ENCODE peak calls at places on chromosomes 16 and 17, in ten cellular contexts. X, E, F, N, S, G, T, Y, V and M are unnamed samples.

GRCh38 chr17:11643851-11644250 is 45.6 kb downstream of the DNAH9 start:
- DNase-seq in X (no peak), E (no peak), F (no peak), N (no peak), S (no peak), G (no peak), T (no peak), Y (no peak), V (no peak), M (no peak)

GRCh38 chr17:78300962-78301820 is 58.7 kb downstream of the SOCS3 start:
- DNase-seq in X (no peak), E (no peak), F (no peak), N (no peak), S (no peak), G (no peak), T (no peak), Y (no peak), V (no peak), M (no peak)

GRCh38 chr17:76266244-76266938 is 1.2 kb downstream of the UBALD2 start:
- DNase-seq in X (peak), E (no peak), F (no peak), N (no peak), S (peak), G (peak), T (peak), Y (peak), V (no peak), M (peak)

GRCh38 chr16:67226295-67226803 is 581 bp upstream of the TMEM208 start:
- DNase-seq in X (no peak), E (no peak), F (no peak), N (no peak), S (no peak), G (no peak), T (no peak), Y (no peak), V (no peak), M (no peak)

GRCh38 chr17:43409131-43409530 is 10.3 kb downstream of the ARL4D start:
- DNase-seq in X (no peak), E (no peak), F (no peak), N (no peak), S (no peak), G (no peak), T (no peak), Y (no peak), V (no peak), M (no peak)

GRCh38 chr17:74176546-74177001 is 26.9 kb upstream of the RPL38 start:
- DNase-seq in X (peak), E (no peak), F (peak), N (peak), S (peak), G (peak), T (peak), Y (peak), V (peak), M (peak)

GRCh38 chr16:1413684-1414531 is 596 bp downstream of the UNKL start:
- DNase-seq in X (peak), E (peak), F (peak), N (peak), S (peak), G (peak), T (peak), Y (peak), V (peak), M (peak)

GRCh38 chr17:64133546-64134215 is 3.7 kb upstream of the ERN1 start:
- DNase-seq in X (peak), E (no peak), F (peak), N (no peak), S (peak), G (peak), T (peak), Y (peak), V (no peak), M (peak)

GRCh38 chr17:30550512-30551273 is 73.5 kb downstream of the GOSR1 start:
- DNase-seq in X (no peak), E (no peak), F (no peak), N (no peak), S (peak), G (no peak), T (peak), Y (no peak), V (no peak), M (peak)

GRCh38 chr16:49754495-49755290 is 101.2 kb downstream of the ZNF423 start:
- DNase-seq in X (peak), E (peak), F (peak), N (peak), S (peak), G (peak), T (peak), Y (no peak), V (no peak), M (peak)

GRCh38 chr16:56354016-56354415 is 71.3 kb downstream of the AMFR start:
- DNase-seq in X (no peak), E (no peak), F (no peak), N (no peak), S (no peak), G (no peak), T (no peak), Y (no peak), V (no peak), M (no peak)

GRCh38 chr17:43085489-43085888 is 39.7 kb downstream of the BRCA1 start:
- DNase-seq in X (no peak), E (no peak), F (peak), N (no peak), S (no peak), G (peak), T (peak), Y (no peak), V (no peak), M (peak)

GRCh38 chr16:66954097-66954659 is 6.9 kb upstream of the CES3 start:
- DNase-seq in X (peak), E (no peak), F (peak), N (peak), S (peak), G (peak), T (peak), Y (peak), V (peak), M (peak)

GRCh38 chr16:67943619-67944503 is at the start of gene LCAT:
- DNase-seq in X (no peak), E (peak), F (no peak), N (peak), S (no peak), G (peak), T (peak), Y (no peak), V (no peak), M (no peak)

GRCh38 chr17:78585231-78585630 is 8.0 kb upstream of the DNAH17 start:
- DNase-seq in X (no peak), E (no peak), F (no peak), N (no peak), S (no peak), G (no peak), T (no peak), Y (no peak), V (no peak), M (no peak)

GRCh38 chr17:43823350-43824084 is 9.4 kb downstream of the MPP3 start:
- DNase-seq in X (no peak), E (no peak), F (no peak), N (peak), S (no peak), G (no peak), T (no peak), Y (no peak), V (no peak), M (no peak)

GRCh38 chr17:35749560-35750412 is 3.3 kb downstream of the GAS2L2 start:
- DNase-seq in X (peak), E (peak), F (peak), N (no peak), S (peak), G (peak), T (no peak), Y (no peak), V (no peak), M (peak)

GRCh38 chr16:19589771-19590302 is 34.3 kb downstream of the VPS35L start:
- DNase-seq in X (no peak), E (no peak), F (no peak), N (no peak), S (peak), G (peak), T (peak), Y (no peak), V (no peak), M (peak)

GRCh38 chr16:46857261-46857962 is 26.4 kb upstream of the C16orf87 start:
- DNase-seq in X (peak), E (no peak), F (peak), N (no peak), S (peak), G (peak), T (peak), Y (peak), V (no peak), M (peak)

GRCh38 chr17:78113804-78114785 is 14.5 kb downstream of the TMC6 start:
- DNase-seq in X (no peak), E (no peak), F (no peak), N (no peak), S (peak), G (no peak), T (no peak), Y (no peak), V (peak), M (no peak)

GRCh38 chr16:66273036-66273435 is 93.5 kb upstream of the CDH5 start:
- DNase-seq in X (no peak), E (no peak), F (no peak), N (no peak), S (no peak), G (no peak), T (no peak), Y (no peak), V (no peak), M (no peak)

GRCh38 chr16:2597560-2597902 is 59.7 kb downstream of the PDPK1 start:
- DNase-seq in X (no peak), E (peak), F (no peak), N (no peak), S (no peak), G (no peak), T (no peak), Y (no peak), V (no peak), M (no peak)

GRCh38 chr16:87956771-87957279 is 5.6 kb downstream of the BANP start:
- DNase-seq in X (no peak), E (no peak), F (peak), N (no peak), S (peak), G (peak), T (peak), Y (peak), V (no peak), M (peak)

GRCh38 chr17:21303441-21304065 is 19.0 kb downstream of the MAP2K3 start:
- DNase-seq in X (no peak), E (no peak), F (no peak), N (no peak), S (no peak), G (no peak), T (no peak), Y (no peak), V (no peak), M (no peak)

GRCh38 chr16:87939562-87940423 is 3.5 kb upstream of the CA5A start:
- DNase-seq in X (no peak), E (no peak), F (peak), N (no peak), S (no peak), G (no peak), T (no peak), Y (no peak), V (no peak), M (no peak)

DNA sequence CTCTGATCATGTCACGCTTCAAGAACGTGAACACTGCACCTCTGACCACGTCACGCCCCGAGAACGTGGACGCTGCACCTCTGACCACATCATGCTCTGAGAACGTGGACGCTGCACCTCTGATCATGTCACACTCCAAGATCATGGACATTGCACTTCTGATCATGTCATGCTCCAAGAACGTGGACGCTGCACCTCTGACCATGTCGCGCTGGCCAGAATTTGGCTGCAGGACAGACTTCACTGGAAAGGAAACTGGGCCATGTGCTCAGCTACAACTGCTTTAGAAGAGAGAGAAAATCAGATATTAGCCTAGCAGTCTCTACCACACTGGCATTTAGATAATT is 182.7 kb downstream of the RPTOR start:
- DNase-seq in X (no peak), E (no peak), F (no peak), N (no peak), S (no peak), G (no peak), T (no peak), Y (no peak), V (no peak), M (no peak)
- H3K4me3 ChIP-seq in X (no peak), E (no peak), F (no peak), N (no peak), S (no peak), G (no peak), T (no peak), Y (no peak), V (no peak), M (no peak)

DNA sequence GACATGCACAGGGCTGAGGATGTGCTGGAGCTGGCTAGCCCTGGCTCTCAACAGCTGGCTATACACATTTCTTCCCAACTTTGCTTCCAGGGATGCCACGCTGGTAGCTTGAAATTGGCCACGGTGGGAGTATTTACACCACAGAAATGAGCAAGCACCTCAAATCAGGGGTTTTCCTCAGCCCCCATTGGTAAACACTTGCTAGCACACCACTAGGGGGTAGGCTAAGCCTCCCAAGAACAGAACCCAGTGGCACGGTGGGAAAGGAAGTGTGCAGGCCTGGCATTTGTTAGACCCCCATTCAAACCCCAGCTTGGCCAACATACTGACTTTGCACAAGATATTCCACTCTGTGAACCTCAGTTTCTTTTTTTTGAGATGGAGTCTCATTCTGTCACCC is 12.9 kb downstream of the DRC3 start:
- DNase-seq in X (peak), E (no peak), F (peak), N (no peak), S (no peak), G (peak), T (no peak), Y (no peak), V (no peak), M (peak)
- TF ChIP-seq CTCF in X (peak), E (no peak), F (peak), N (peak), S (peak), G (peak), T (no peak), Y (peak), V (no peak), M (peak)

GRCh38 chr16:57764341-57765159 is 29.0 kb downstream of the KATNB1 start:
- DNase-seq in X (peak), E (peak), F (peak), N (no peak), S (peak), G (peak), T (peak), Y (peak), V (no peak), M (peak)
- H3K4me3 ChIP-seq in X (no peak), E (no peak), F (no peak), N (no peak), S (no peak), G (no peak), T (no peak), Y (peak), V (no peak), M (no peak)

GRCh38 chr16:13453938-13454553 is 465.9 kb upstream of the ERCC4 start:
- DNase-seq in X (peak), E (no peak), F (peak), N (no peak), S (peak), G (no peak), T (no peak), Y (peak), V (no peak), M (no peak)
- TF ChIP-seq CTCF in X (peak), E (peak), F (peak), N (peak), S (peak), G (peak), T (no peak), Y (peak), V (no peak), M (no peak)

GRCh38 chr17:19663097-19663496 is 14.5 kb downstream of the ALDH3A2 start:
- DNase-seq in X (no peak), E (no peak), F (no peak), N (no peak), S (no peak), G (no peak), T (no peak), Y (no peak), V (no peak), M (no peak)
- H3K4me3 ChIP-seq in X (no peak), E (no peak), F (no peak), N (no peak), S (no peak), G (no peak), T (no peak), Y (no peak), V (no peak), M (no peak)

GRCh38 chr17:15999141-15999973 is at the start of the genes TTC19 and ZSWIM7:
- DNase-seq in X (peak), E (peak), F (peak), N (peak), S (peak), G (peak), T (peak), Y (peak), V (peak), M (peak)
- TF ChIP-seq CTCF in X (no peak), E (peak), F (no peak), N (no peak), S (no peak), G (no peak), T (no peak), Y (no peak), V (no peak), M (no peak)

DNA sequence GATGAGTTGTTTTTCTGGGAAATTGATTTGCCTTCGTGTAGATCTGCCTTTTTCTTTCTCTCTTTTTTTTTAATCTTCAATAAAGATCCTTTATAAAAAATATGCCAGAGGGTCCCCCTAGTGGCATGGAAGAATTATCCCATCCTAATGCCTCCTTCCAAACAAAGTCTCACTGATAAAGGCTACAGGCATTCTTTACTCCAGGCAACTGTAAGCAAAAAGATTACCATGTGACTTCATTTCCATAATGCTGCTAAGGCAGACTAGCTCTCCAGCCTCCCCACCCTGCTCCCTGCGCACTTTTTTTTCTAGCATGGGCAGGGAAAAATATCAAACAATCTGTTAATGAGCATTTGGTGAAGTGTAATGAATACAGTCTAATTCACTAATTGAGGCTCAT is 220.2 kb upstream of the CDH8 start:
- DNase-seq in X (peak), E (no peak), F (peak), N (no peak), S (no peak), G (peak), T (no peak), Y (no peak), V (no peak), M (no peak)
- H3K4me3 ChIP-seq in X (no peak), E (no peak), F (no peak), N (no peak), S (no peak), G (no peak), T (no peak), Y (no peak), V (no peak), M (no peak)

DNA sequence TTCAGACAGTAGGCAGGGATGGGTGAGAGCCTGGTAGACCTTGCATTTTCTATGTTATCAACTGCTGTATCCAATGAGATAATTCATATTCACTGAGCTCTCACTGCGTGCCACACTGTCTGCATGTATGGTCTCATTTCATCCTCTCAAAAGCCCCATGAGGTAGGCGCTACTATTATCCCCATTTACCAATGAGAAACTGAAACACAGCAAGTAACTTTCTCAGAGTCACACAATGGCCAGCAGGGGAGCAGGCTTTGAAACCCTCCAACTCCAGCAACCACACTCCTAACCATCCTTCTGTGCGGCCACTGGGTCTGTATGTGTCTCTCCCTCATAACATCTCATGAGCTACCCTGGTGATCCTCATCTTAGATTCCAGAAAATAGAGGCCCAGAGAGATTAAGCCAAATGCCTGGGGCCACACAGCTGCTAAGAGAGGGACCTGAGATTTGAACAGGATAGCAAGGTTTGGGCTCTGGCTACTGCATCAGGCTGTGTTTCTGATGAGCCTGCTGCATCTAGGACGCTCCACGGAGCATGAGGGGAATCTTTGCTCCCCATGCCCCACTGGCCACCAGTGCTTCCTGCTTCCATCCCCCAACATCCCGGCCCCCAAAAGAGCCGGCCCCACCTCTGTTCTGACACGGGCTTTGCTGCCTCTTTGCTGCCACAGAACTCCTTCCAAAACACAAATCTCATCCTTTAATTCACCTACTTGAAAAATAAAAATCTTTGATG is 3.2 kb downstream of the CCR7 start:
- DNase-seq in X (no peak), E (no peak), F (no peak), N (no peak), S (no peak), G (no peak), T (no peak), Y (no peak), V (peak), M (no peak)
- TF ChIP-seq CTCF in X (no peak), E (no peak), F (no peak), N (no peak), S (peak), G (peak), T (peak), Y (no peak), V (peak), M (peak)

GRCh38 chr17:20278805-20279204 is 188.5 kb downstream of the LGALS9B start:
- DNase-seq in X (no peak), E (no peak), F (no peak), N (no peak), S (no peak), G (no peak), T (no peak), Y (no peak), V (no peak), M (no peak)

GRCh38 chr17:20279631-20280030 is 187.7 kb downstream of the LGALS9B start:
- DNase-seq in X (no peak), E (no peak), F (no peak), N (no peak), S (no peak), G (no peak), T (no peak), Y (no peak), V (no peak), M (no peak)

GRCh38 chr17:20276430-20276829 is 190.9 kb downstream of the LGALS9B start:
- DNase-seq in X (no peak), E (no peak), F (no peak), N (no peak), S (no peak), G (no peak), T (no peak), Y (no peak), V (no peak), M (no peak)

GRCh38 chr17:20273741-20274500 is 193.4 kb downstream of the LGALS9B start:
- DNase-seq in X (no peak), E (peak), F (no peak), N (no peak), S (no peak), G (no peak), T (no peak), Y (no peak), V (no peak), M (no peak)

DNA sequence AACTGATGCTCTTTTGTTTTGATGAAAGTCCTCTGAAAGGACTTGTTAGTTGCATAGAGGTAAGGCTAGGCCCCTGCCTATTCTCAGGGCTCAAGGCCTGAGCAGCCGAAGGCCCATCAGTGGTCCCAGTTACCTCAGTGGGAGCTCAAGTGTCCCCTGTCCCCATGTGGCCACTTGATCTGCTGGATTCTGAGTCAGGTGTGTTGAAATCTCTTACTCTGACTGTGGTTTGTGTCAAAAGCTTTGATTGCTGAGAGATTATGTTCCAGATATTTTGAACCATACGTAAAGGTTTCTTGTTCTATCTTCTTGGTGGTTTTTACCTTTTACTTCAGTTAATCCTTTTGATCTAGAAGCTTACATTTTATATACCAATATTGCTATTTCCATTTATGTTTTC is 191.7 kb downstream of the LGALS9B start:
- DNase-seq in X (no peak), E (no peak), F (no peak), N (no peak), S (no peak), G (no peak), T (no peak), Y (no peak), V (no peak), M (no peak)
- H3K4me3 ChIP-seq in X (no peak), E (no peak), F (no peak), N (no peak), S (no peak), G (no peak), T (no peak), Y (no peak), V (no peak), M (no peak)